ENCODE peak calls at places on chromosomes 12 and 14, in seven cellular contexts. W is heart right ventricle; E is effector memory CD4-positive, alpha-beta T cell; M is PC-3; H is esophagus squamous epithelium; D is thoracic aorta; R is substantia nigra. O is an unnamed sample.

GRCh38 chr14:64715628-64716412 is 11.6 kb downstream of the PLEKHG3 start:
- DNase-seq in W (peak), E (no peak), M (no peak), H (no peak), D (no peak), R (peak), O (peak)

GRCh38 chr12:118052324-118053070 is 8.5 kb downstream of the WSB2 start:
- DNase-seq in W (peak), E (no peak), M (peak), H (no peak), D (peak), R (peak), O (no peak)

GRCh38 chr14:75915063-75915462 is 66.7 kb downstream of the TGFB3 start:
- DNase-seq in W (no peak), E (no peak), M (no peak), H (no peak), D (no peak), R (no peak), O (no peak)

GRCh38 chr12:1776139-1776975 is 44.0 kb upstream of the LRTM2 start:
- DNase-seq in W (no peak), E (no peak), M (peak), H (no peak), D (no peak), R (no peak), O (no peak)

GRCh38 chr12:34396861-34397590 is 374.7 kb downstream of the ALG10 start:
- DNase-seq in W (peak), E (no peak), M (no peak), H (no peak), D (no peak), R (no peak), O (no peak)

GRCh38 chr14:72801841-72802587 is 91.9 kb downstream of the DPF3 start:
- DNase-seq in W (no peak), E (no peak), M (peak), H (no peak), D (no peak), R (no peak), O (no peak)

GRCh38 chr14:60964901-60965300 is 16.0 kb downstream of the TRMT5 start:
- DNase-seq in W (no peak), E (no peak), M (peak), H (no peak), D (no peak), R (no peak), O (no peak)

GRCh38 chr14:35369701-35370191 is 34.8 kb downstream of the NFKBIA start:
- DNase-seq in W (no peak), E (no peak), M (peak), H (no peak), D (no peak), R (no peak), O (no peak)

GRCh38 chr14:22883191-22883976 is at the start of gene REM2:
- DNase-seq in W (no peak), E (no peak), M (no peak), H (no peak), D (no peak), R (no peak), O (peak)

GRCh38 chr12:105930612-105931011 is 208.1 kb downstream of the NUAK1 start:
- DNase-seq in W (no peak), E (no peak), M (no peak), H (no peak), D (no peak), R (no peak), O (no peak)

GRCh38 chr12:121845699-121846098 is 13.0 kb downstream of the HPD start:
- DNase-seq in W (no peak), E (no peak), M (no peak), H (no peak), D (no peak), R (no peak), O (no peak)

GRCh38 chr12:66409195-66409871 is 107.0 kb downstream of the HELB start:
- DNase-seq in W (no peak), E (peak), M (peak), H (no peak), D (no peak), R (no peak), O (no peak)

GRCh38 chr14:23423657-23424056 is 11.8 kb downstream of the MYH7 start:
- DNase-seq in W (peak), E (no peak), M (no peak), H (no peak), D (no peak), R (no peak), O (no peak)

GRCh38 chr12:53190108-53190729 is 9.5 kb upstream of the CSAD start:
- DNase-seq in W (peak), E (peak), M (peak), H (no peak), D (no peak), R (no peak), O (no peak)

GRCh38 chr14:68359862-68360552 is 432.9 kb downstream of the ZFP36L1 start:
- DNase-seq in W (peak), E (no peak), M (peak), H (no peak), D (no peak), R (peak), O (no peak)

GRCh38 chr12:5499566-5500325 is 67.8 kb downstream of the NTF3 start:
- DNase-seq in W (no peak), E (no peak), M (no peak), H (no peak), D (no peak), R (no peak), O (no peak)

GRCh38 chr12:22306311-22306710 is 28.2 kb downstream of the ST8SIA1 start:
- DNase-seq in W (no peak), E (no peak), M (no peak), H (no peak), D (no peak), R (no peak), O (no peak)

GRCh38 chr12:43111608-43112007 is 440.4 kb downstream of the ADAMTS20 start:
- DNase-seq in W (no peak), E (no peak), M (no peak), H (no peak), D (no peak), R (no peak), O (no peak)

GRCh38 chr14:74571441-74571841 is 40.6 kb downstream of the LTBP2 start:
- DNase-seq in W (no peak), E (no peak), M (peak), H (no peak), D (no peak), R (no peak), O (no peak)

GRCh38 chr12:69838086-69838440 is 13.0 kb downstream of the MYRFL start:
- DNase-seq in W (no peak), E (no peak), M (no peak), H (no peak), D (no peak), R (no peak), O (no peak)

GRCh38 chr14:51824191-51824590 is 36.2 kb upstream of the GNG2 start:
- DNase-seq in W (no peak), E (no peak), M (no peak), H (no peak), D (no peak), R (no peak), O (no peak)

GRCh38 chr14:44448816-44449411 is 58.2 kb downstream of the FSCB start:
- DNase-seq in W (no peak), E (no peak), M (no peak), H (no peak), D (no peak), R (no peak), O (no peak)

GRCh38 chr12:6390084-6390799 is 6.3 kb downstream of the LTBR start:
- DNase-seq in W (no peak), E (no peak), M (no peak), H (no peak), D (no peak), R (no peak), O (no peak)

GRCh38 chr12:48788852-48789775 is at the start of gene ADCY6:
- DNase-seq in W (peak), E (no peak), M (peak), H (no peak), D (no peak), R (peak), O (peak)

GRCh38 chr12:102169922-102170698 is 27.5 kb downstream of the PMCH start:
- DNase-seq in W (no peak), E (no peak), M (peak), H (no peak), D (no peak), R (no peak), O (peak)

GRCh38 chr12:53486730-53487487 is 12.3 kb downstream of the MAP3K12 start:
- DNase-seq in W (no peak), E (no peak), M (no peak), H (no peak), D (no peak), R (no peak), O (no peak)

GRCh38 chr12:85299058-85299457 is 19.0 kb downstream of the ALX1 start:
- DNase-seq in W (no peak), E (no peak), M (no peak), H (no peak), D (no peak), R (no peak), O (no peak)

GRCh38 chr14:52563120-52563519 is 10.5 kb downstream of the GPR137C start:
- DNase-seq in W (no peak), E (no peak), M (peak), H (no peak), D (no peak), R (no peak), O (no peak)

GRCh38 chr12:2396448-2396871 is 343.7 kb downstream of the CACNA1C start:
- DNase-seq in W (peak), E (no peak), M (no peak), H (no peak), D (no peak), R (no peak), O (no peak)

GRCh38 chr14:68554231-68554630 is 238.6 kb downstream of the ZFP36L1 start:
- DNase-seq in W (no peak), E (no peak), M (no peak), H (no peak), D (no peak), R (no peak), O (no peak)

GRCh38 chr14:95104911-95105310 is 52.4 kb downstream of the DICER1 start:
- DNase-seq in W (no peak), E (no peak), M (no peak), H (no peak), D (no peak), R (no peak), O (no peak)

GRCh38 chr12:104790296-104791125 is 167.6 kb downstream of the SLC41A2 start:
- DNase-seq in W (peak), E (peak), M (peak), H (no peak), D (no peak), R (no peak), O (no peak)

GRCh38 chr12:117533687-117534086 is 172.3 kb upstream of the NOS1 start:
- DNase-seq in W (no peak), E (no peak), M (no peak), H (no peak), D (no peak), R (no peak), O (no peak)

GRCh38 chr12:124752437-124753229 is 111.0 kb downstream of the SCARB1 start:
- DNase-seq in W (no peak), E (no peak), M (peak), H (no peak), D (no peak), R (no peak), O (no peak)

GRCh38 chr12:112346194-112346593 is 36.0 kb downstream of the HECTD4 start:
- DNase-seq in W (no peak), E (no peak), M (no peak), H (no peak), D (no peak), R (no peak), O (no peak)
- H3K27ac ChIP-seq in W (no peak), E (no peak), M (no peak), H (no peak), D (no peak), R (no peak), O (no peak)

GRCh38 chr14:98819132-98819866 is 452.7 kb downstream of the BCL11B start:
- DNase-seq in W (no peak), E (no peak), M (no peak), H (no peak), D (no peak), R (no peak), O (no peak)
- H3K27ac ChIP-seq in W (no peak), E (no peak), M (no peak), H (peak), D (no peak), R (no peak), O (no peak)

GRCh38 chr12:12798480-12798879 is 13.0 kb downstream of the APOLD1 start:
- DNase-seq in W (no peak), E (no peak), M (no peak), H (no peak), D (no peak), R (no peak), O (no peak)
- H3K27ac ChIP-seq in W (no peak), E (no peak), M (no peak), H (no peak), D (no peak), R (no peak), O (no peak)

GRCh38 chr14:104976198-104977007 is 1.8 kb downstream of the AHNAK2 start:
- DNase-seq in W (peak), E (peak), M (peak), H (no peak), D (no peak), R (no peak), O (peak)
- H3K27ac ChIP-seq in W (no peak), E (no peak), M (no peak), H (peak), D (no peak), R (no peak), O (no peak)

O was measured in caudate nucleus.